ENCODE peak calls at places on chromosomes 12 and 14, in six cellular contexts. M is AG20443; N is activated naive CD4-positive, alpha-beta T cell; K is hepatic stellate cell; O is GDM1; Z is glomerular endothelial cell. E is an unnamed sample.

GRCh38 chr12:18564306-18564705 is 173.5 kb downstream of the PLCZ1 start:
- DNase-seq in M (no peak), N (no peak), K (no peak), O (no peak), Z (no peak), E (no peak)

GRCh38 chr12:91511795-91512420 is 329.3 kb upstream of the DCN start:
- DNase-seq in M (no peak), N (no peak), K (no peak), O (no peak), Z (no peak), E (no peak)

GRCh38 chr12:28851781-28852180 is 297.3 kb upstream of the FAR2 start:
- DNase-seq in M (no peak), N (no peak), K (no peak), O (no peak), Z (no peak), E (no peak)

GRCh38 chr14:33646692-33647260 is 304.1 kb downstream of the EGLN3 start:
- DNase-seq in M (peak; percentile 14), N (no peak), K (no peak), O (no peak), Z (no peak), E (no peak)

GRCh38 chr14:65456247-65456646 is 43.7 kb downstream of the FUT8 start:
- DNase-seq in M (no peak), N (no peak), K (no peak), O (no peak), Z (no peak), E (no peak)

GRCh38 chr14:94598816-94599655 is 13.2 kb upstream of the SERPINA3 start:
- DNase-seq in M (peak; percentile 87), N (no peak), K (peak; percentile 79), O (no peak), Z (peak; percentile 68), E (peak; percentile 74)

GRCh38 chr12:129693731-129694130 is 210.1 kb downstream of the TMEM132D start:
- DNase-seq in M (no peak), N (no peak), K (no peak), O (no peak), Z (no peak), E (no peak)

GRCh38 chr12:74732801-74733200 is 195.2 kb downstream of the ATXN7L3B start:
- DNase-seq in M (no peak), N (no peak), K (no peak), O (no peak), Z (no peak), E (no peak)

GRCh38 chr14:71431169-71431525 is 501.1 kb upstream of the RGS6 start:
- DNase-seq in M (no peak), N (no peak), K (no peak), O (no peak), Z (no peak), E (no peak)

GRCh38 chr14:71620401-71620800 is 311.8 kb upstream of the RGS6 start:
- DNase-seq in M (peak; percentile 29), N (no peak), K (peak; percentile 13), O (no peak), Z (peak; percentile 9), E (no peak)

GRCh38 chr14:68873379-68873778 is 80.5 kb upstream of the ZFP36L1 start:
- DNase-seq in M (no peak), N (no peak), K (no peak), O (no peak), Z (no peak), E (no peak)

GRCh38 chr12:126831115-126831514 is 1435.9 kb upstream of the TMEM132C start:
- DNase-seq in M (no peak), N (no peak), K (no peak), O (no peak), Z (no peak), E (no peak)

GRCh38 chr14:30874120-30874998 is at the start of gene COCH:
- DNase-seq in M (peak; percentile 46), N (peak; percentile 17), K (peak; percentile 34), O (no peak), Z (no peak), E (no peak)

GRCh38 chr14:24145700-24146621 is at the start of gene PSME2:
- DNase-seq in M (no peak), N (no peak), K (peak; percentile 61), O (no peak), Z (peak; percentile 16), E (no peak)

GRCh38 chr12:28130625-28131598 is 59.3 kb upstream of the CCDC91 start:
- DNase-seq in M (peak; percentile 43), N (no peak), K (peak; percentile 51), O (no peak), Z (peak; percentile 97), E (no peak)